ENCODE peak calls at places on chromosomes 6 and 20, in ten cellular contexts. E is fibroblast of lung, Z is neural progenitor cell, S is IMR-90, T is GM23338, X is PC-9, K is hepatocyte, N is HCT116, M is OCI-LY7, U is HepG2. O is an unnamed sample.

GRCh38 chr6:116508527-116508926 is 2.9 kb upstream of the CALHM5 start:
- DNase-seq in E (no peak), M (no peak), T (no peak), X (no peak), Z (no peak), S (no peak), K (no peak), U (no peak), N (no peak), O (no peak)

GRCh38 chr6:11151488-11151887 is 40.0 kb upstream of the ERVFRD-1 start:
- DNase-seq in E (no peak), U (no peak), T (no peak), S (no peak), K (no peak), N (no peak), M (no peak), Z (no peak), X (no peak), O (no peak)

GRCh38 chr6:34246563-34247391 is 2.0 kb downstream of the SMIM29 start:
- DNase-seq in K (peak; percentile 47), U (peak; percentile 49), E (no peak), S (peak; percentile 46), Z (peak; percentile 49), T (peak; percentile 80), X (peak; percentile 72), N (no peak), M (peak; percentile 73), O (no peak)

GRCh38 chr6:34571388-34571787 is 15.3 kb upstream of the SPDEF start:
- DNase-seq in X (no peak), M (no peak), N (no peak), E (no peak), S (no peak), U (no peak), T (no peak), Z (no peak), K (no peak), O (no peak)

GRCh38 chr6:21615504-21615903 is 22.0 kb downstream of the SOX4 start:
- DNase-seq in Z (no peak), N (no peak), U (no peak), X (no peak), S (peak; percentile 49), M (no peak), K (no peak), E (peak; percentile 59), T (no peak), O (peak; percentile 49)

GRCh38 chr6:6724319-6725119 is 136.0 kb downstream of the LY86 start:
- DNase-seq in X (peak; percentile 70), T (peak; percentile 82), Z (peak; percentile 86), S (peak; percentile 76), K (peak; percentile 84), E (peak; percentile 76), N (peak; percentile 58), M (peak; percentile 33), U (peak; percentile 51), O (peak; percentile 68)

GRCh38 chr6:21455071-21455470 is 138.5 kb upstream of the SOX4 start:
- DNase-seq in X (no peak), S (peak; percentile 6), U (no peak), N (no peak), K (peak; percentile 12), T (no peak), E (no peak), Z (no peak), M (no peak), O (no peak)

GRCh38 chr6:54427396-54427910 is 119.2 kb downstream of the TINAG start:
- DNase-seq in M (no peak), K (no peak), S (peak; percentile 19), Z (no peak), N (no peak), E (peak; percentile 39), X (no peak), T (no peak), U (no peak), O (peak; percentile 14)

GRCh38 chr20:41638459-41638858 is 20.3 kb upstream of the CHD6 start:
- DNase-seq in X (no peak), Z (no peak), E (no peak), S (no peak), N (no peak), K (no peak), M (no peak), T (no peak), U (no peak), O (no peak)
- H3K27ac ChIP-seq in X (no peak overlapping the region), Z (no peak overlapping the region), E (no peak overlapping the region), S (no peak overlapping the region), N (no peak overlapping the region), K (no peak overlapping the region), M (no peak overlapping the region), T (no peak overlapping the region), U (no peak overlapping the region), O (no peak overlapping the region)

GRCh38 chr20:17618673-17619013 is 48.8 kb downstream of the DSTN start:
- DNase-seq in T (no peak), K (no peak), M (no peak), E (no peak), Z (no peak), S (no peak), U (no peak), N (no peak), X (no peak), O (no peak)

GRCh38 chr20:17617868-17618672 is 48.2 kb downstream of the DSTN start:
- DNase-seq in M (no peak), N (no peak), S (no peak), K (no peak), E (no peak), T (no peak), Z (no peak), X (no peak), U (no peak), O (no peak)

GRCh38 chr20:17620371-17621228 is 50.7 kb downstream of the DSTN start:
- DNase-seq in Z (no peak), N (no peak), E (no peak), T (no peak), U (no peak), S (no peak), M (no peak), X (no peak), K (no peak), O (no peak)

GRCh38 chr20:17621229-17621968 is 51.5 kb downstream of the DSTN start:
- DNase-seq in N (no peak), M (no peak), Z (no peak), X (no peak), U (no peak), E (no peak), T (no peak), K (no peak), S (no peak), O (no peak)

DNA sequence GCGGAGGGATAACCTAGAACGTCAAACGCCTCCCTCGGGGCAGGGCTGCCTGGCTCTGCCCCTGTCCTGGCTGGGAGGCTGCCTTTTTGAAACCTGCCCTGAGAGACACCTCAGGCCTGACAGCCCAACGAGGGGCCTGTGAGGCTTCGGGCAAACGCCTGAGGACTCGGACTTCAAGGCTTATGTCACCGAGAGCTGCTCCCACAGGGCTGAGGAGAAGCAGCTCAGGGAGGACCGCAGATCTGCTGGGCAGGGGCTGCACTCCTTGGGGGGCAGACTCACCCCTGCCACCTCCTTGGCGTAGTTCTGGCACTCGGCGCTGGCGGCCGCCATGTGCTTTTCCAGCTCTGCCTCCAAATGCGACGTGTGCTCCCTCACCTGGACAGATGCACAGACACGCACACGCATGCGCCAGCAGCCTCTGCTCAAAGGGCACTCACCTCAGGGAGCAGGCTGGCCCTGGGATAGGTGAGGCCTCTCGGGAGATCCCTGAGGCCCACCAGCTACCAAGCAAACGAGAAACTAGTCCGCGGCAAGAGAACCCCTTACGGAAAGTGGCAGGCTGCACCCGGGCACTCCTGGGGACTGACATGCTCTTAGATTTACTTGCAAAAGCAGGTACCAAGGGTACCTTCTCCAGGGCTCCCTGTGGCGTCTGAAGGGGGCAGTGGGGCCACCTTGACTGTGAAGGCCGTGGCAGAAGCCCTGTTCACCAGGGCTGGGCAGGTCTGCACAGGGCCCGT is 49.6 kb downstream of the DSTN start:
- DNase-seq in K (no peak), E (no peak), Z (no peak), S (no peak), M (no peak), T (no peak), U (no peak), N (no peak), X (no peak), O (no peak)
- TF ChIP-seq CTCF in K (no peak), E (no peak), Z (no peak), S (no peak), M (no peak), T (no peak), U (peak; percentile 17), N (no peak), X (no peak), O (no peak)

GRCh38 chr20:31948008-31948407 is 3.8 kb downstream of the PDRG1 start:
- DNase-seq in Z (no peak), K (no peak), E (no peak), S (no peak), X (no peak), T (no peak), U (no peak), M (peak; percentile 39), N (no peak), O (no peak)

GRCh38 chr20:31945790-31946189 is 6.1 kb downstream of the PDRG1 start:
- DNase-seq in N (no peak), X (no peak), K (no peak), Z (no peak), T (no peak), E (peak; percentile 15), M (no peak), U (no peak), S (no peak), O (peak; percentile 3)

GRCh38 chr20:31937820-31938219 is 14.0 kb downstream of the PDRG1 start:
- DNase-seq in T (no peak), N (no peak), E (no peak), S (no peak), Z (no peak), M (no peak), U (no peak), K (no peak), X (no peak), O (no peak)

GRCh38 chr20:31945319-31945718 is 6.5 kb downstream of the PDRG1 start:
- DNase-seq in N (no peak), S (no peak), E (no peak), K (no peak), X (no peak), Z (no peak), T (no peak), M (no peak), U (no peak), O (no peak)

GRCh38 chr20:31943052-31943471 is 8.8 kb downstream of the PDRG1 start:
- DNase-seq in M (no peak), T (no peak), K (no peak), S (no peak), X (no peak), U (no peak), Z (no peak), N (no peak), E (no peak), O (no peak)
- H4K20me1 ChIP-seq in M (no peaks in the 10 kb centered on the region), T (peaks cover 34% of the 10 kb centered on the region), K (no peaks in the 10 kb centered on the region), S (no peaks in the 10 kb centered on the region), X (no peaks in the 10 kb centered on the region), U (no peaks in the 10 kb centered on the region), Z (no peaks in the 10 kb centered on the region), N (no peaks in the 10 kb centered on the region), E (no peaks in the 10 kb centered on the region), O (peaks cover 18% of the 10 kb centered on the region)

DNA sequence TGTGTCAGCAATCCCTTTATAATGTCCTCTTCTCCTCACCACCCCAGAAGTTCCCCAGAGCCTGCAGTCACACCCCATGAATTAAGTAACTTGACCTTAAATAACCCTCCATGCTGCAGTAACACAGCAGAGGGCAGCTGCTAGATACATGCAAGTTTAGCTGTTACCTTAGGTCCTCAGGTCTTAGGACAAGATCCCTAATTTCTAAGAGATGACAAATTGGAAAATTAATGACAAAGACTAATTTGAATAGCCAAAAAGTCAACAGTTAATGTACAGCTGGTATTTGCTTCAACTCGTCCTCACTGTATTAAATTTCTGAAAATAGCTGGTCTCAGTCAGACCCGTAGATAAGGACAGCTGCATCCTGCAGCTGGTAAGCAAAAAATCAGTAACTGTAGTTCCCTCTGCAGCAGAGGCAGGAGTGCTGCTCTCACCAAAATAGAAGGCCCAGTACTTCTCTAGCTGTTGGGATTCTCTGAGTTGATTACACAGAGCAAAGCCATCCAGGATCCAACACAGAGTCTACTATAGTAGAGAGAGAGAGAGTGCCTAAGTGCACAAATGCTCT is 62.4 kb downstream of the TNFRSF21 start:
- DNase-seq in M (peak; percentile 94), U (no peak), T (no peak), K (no peak), X (no peak), E (no peak), S (no peak), N (no peak), Z (no peak), O (no peak)
- H3K27ac ChIP-seq in M (peak overlapping the region; percentile 99), U (no peak overlapping the region), T (no peak overlapping the region), K (no peak overlapping the region), X (peak overlapping the region; percentile 59), E (no peak overlapping the region), S (no peak overlapping the region), N (no peak overlapping the region), Z (no peak overlapping the region), O (no peak overlapping the region)